ENCODE peak calls at places on chromosomes 13 and 19, in four cellular contexts. H is SK-N-SH, Z is H1, E is GM12878. D is an unnamed sample.

GRCh38 chr13:99982741-99983400 is 1.3 kb downstream of the ZIC2 start:
- DNase-seq in H (peak), Z (peak), E (no peak), D (no peak)

GRCh38 chr13:42330991-42331390 is 59.0 kb downstream of the AKAP11 start:
- DNase-seq in H (no peak), Z (no peak), E (no peak), D (no peak)

GRCh38 chr19:45467456-45468158 is at the start of gene FOSB:
- DNase-seq in H (peak), Z (peak), E (no peak), D (peak)

GRCh38 chr19:45514376-45515051 is 7.2 kb downstream of the VASP start:
- DNase-seq in H (no peak), Z (no peak), E (no peak), D (peak)

GRCh38 chr13:110542311-110542796 is 19.2 kb downstream of the RAB20 start:
- DNase-seq in H (peak), Z (no peak), E (no peak), D (no peak)

GRCh38 chr13:54387607-54388006 is 1359.0 kb downstream of the OLFM4 start:
- DNase-seq in H (no peak), Z (no peak), E (no peak), D (no peak)

GRCh38 chr13:79662882-79663281 is 181.9 kb downstream of the NDFIP2 start:
- DNase-seq in H (no peak), Z (no peak), E (no peak), D (no peak)

GRCh38 chr19:31023038-31023437 is 326.2 kb downstream of the TSHZ3 start:
- DNase-seq in H (peak), Z (no peak), E (no peak), D (no peak)

GRCh38 chr19:9565900-9566705 is 18.2 kb downstream of the ZNF121 start:
- DNase-seq in H (no peak), Z (no peak), E (no peak), D (no peak)

GRCh38 chr19:1746401-1747284 is 6.7 kb upstream of the ONECUT3 start:
- DNase-seq in H (no peak), Z (peak), E (no peak), D (peak)

GRCh38 chr19:2537544-2537943 is 61.6 kb downstream of the GADD45B start:
- DNase-seq in H (no peak), Z (no peak), E (no peak), D (no peak)

DNA sequence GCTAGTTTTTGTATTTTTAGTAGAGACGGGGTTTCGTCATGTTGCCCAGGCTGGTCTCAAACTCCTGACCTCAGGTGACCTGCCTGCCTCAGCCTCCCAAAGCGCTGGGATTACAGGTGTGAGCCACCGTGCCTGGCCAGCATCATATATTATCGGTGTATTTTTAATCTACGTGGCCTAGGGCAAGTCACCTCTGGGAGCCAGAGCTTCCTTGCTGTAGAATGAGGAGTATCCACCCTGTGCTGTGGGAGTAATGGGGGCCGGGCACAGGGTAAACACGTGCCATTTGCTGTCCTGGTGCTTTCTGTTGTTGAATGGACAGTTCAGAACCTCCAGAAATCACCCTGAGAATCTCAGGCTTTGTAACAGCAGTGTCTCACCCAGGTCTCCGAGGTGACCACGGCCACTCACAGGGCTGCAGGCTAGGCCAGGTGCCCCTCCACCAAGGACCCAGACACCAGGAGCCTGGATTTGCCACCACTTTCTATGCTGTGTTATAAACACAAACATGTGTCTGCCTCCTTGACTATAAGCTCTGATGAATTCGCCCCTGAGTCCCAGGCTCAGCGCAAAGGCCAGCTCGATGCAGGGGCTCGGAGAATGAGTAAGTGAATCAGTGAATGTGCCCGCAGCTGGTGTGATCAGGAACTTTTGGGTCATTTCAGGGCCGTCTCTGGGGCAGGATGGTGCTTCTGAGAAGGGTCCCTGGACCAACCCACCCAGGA is 22.7 kb downstream of the POP4 start:
- DNase-seq in H (peak), Z (no peak), E (no peak), D (no peak)
- TF ChIP-seq NRF1 in H (no peak), Z (no peak), E (no peak), D (no peak)

DNA sequence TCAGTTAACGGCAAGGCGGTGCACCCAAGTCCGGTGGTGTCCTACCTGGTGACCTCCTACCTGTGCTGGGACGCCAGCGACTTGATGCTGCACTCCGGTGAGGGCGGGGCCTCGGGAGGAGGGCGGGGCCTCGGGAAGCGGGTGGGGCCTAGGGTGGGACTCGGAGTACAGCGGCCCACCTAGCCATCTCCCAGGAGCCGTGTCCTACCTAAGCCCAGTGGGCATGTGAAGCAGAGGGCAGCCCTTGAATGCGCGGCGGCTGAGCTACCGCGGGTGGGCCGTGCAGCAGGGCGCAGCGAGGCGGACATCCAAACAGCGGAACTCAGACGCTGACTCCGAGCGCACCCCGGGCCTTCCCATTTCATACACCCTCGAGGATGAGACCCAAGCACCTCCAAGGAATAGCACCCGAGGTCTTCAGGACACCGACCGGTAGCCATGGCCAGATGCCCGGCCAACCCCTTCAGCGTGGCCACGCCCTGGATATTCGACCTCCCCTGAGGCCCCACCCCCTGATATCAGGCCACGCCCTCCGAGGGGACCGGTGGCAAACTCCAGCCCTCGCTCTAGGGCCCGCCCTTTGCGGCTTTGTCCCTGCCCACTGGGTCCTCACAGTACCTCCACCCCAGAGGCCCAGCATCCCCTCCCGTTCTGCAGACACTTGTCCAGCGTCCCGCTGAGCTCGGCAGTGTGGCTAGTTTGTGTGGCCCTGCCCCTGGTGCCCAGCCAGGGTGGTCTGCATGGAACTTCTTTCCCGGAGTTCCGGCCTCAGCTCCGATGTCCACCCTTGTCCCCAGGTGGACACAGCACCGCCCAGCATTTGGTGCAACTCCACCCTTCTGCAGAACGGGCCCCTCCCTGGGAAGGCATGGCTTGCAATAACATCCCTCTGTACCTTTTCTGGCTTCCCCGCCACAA is 5.4 kb downstream of the KLK1 start:
- DNase-seq in H (peak), Z (peak), E (peak), D (peak)
- TF ChIP-seq NRF1 in H (no peak), Z (no peak), E (no peak), D (peak)

GRCh38 chr13:24264976-24265375 is 44.4 kb upstream of the C1QTNF9 start:
- DNase-seq in H (no peak), Z (no peak), E (no peak), D (no peak)
- TF ChIP-seq NRF1 in H (no peak), Z (no peak), E (no peak), D (no peak)

GRCh38 chr13:36910545-36910944 is 9.5 kb downstream of the SMAD9 start:
- DNase-seq in H (no peak), Z (no peak), E (no peak), D (no peak)

GRCh38 chr13:36912983-36913382 is 7.1 kb downstream of the SMAD9 start:
- DNase-seq in H (no peak), Z (no peak), E (no peak), D (no peak)

GRCh38 chr13:36913463-36913862 is 6.6 kb downstream of the SMAD9 start:
- DNase-seq in H (no peak), Z (no peak), E (no peak), D (no peak)

GRCh38 chr13:36914648-36915047 is 5.4 kb downstream of the SMAD9 start:
- DNase-seq in H (no peak), Z (no peak), E (no peak), D (no peak)

GRCh38 chr13:36912369-36912768 is 7.7 kb downstream of the SMAD9 start:
- DNase-seq in H (no peak), Z (no peak), E (no peak), D (no peak)
- TF ChIP-seq NRF1 in H (no peak), Z (no peak), E (no peak), D (no peak)

DNA sequence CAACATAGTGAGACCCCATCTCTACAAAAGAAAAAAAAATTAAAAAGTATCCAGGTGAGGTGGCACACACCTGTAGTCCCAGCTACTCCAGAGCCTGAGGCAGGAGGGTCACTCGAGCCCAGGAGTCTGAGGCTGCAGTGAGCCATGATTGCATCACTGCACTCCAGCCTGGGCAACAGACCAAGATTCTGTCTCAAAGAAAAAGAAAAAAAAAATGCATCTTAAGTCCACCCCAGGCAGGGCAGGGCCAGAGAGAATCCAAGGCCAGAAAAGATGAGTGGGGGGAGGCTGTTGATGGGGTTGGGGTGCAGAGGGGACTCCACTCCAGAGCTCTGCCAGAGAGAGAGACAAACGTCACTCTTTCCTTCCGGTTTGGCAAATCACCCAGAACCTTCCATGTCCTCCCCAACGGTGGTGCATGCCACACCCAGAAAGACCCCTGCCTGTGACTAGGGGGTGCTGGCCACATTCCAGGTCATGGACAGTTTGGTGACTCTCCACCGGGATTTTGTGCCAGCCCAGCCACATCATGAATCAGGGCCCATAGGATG is 431 bp downstream of the FUT3 start:
- DNase-seq in H (peak), Z (no peak), E (no peak), D (no peak)
- TF ChIP-seq NRF1 in H (no peak), Z (no peak), E (no peak), D (no peak)

DNA sequence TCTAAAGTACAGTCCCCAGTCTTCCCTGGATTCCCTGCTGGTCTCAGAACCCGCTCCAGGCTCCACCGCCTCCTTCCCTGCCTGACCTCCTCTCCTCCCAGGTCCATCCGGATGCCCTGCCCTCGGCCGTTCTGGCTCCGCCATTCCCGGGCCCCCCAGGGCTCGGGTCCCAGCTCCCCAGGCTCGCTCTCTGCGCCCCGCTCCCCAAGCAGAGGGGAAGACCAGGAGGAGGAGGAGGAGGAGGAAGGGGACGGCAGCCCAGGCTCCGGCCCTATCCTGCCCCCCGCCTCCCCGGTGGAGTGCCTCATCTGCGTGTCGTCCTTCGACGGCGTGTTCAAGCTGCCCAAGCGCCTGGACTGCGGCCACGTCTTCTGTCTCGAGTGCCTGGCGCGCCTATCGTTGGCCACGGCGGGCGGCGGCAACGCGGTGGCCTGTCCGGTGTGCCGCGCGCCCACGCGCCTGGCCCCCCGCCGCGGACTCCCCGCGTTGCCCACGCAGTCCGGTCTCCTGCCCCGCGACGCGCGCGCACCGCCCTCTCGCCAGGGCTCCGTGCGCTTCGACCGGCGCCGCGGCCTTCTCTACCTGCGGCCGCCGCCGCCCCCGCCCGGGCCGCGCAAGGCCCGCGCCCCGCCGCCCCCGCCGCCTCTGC is 647 bp downstream of the RNF225 start:
- DNase-seq in H (no peak), Z (peak), E (no peak), D (peak)
- TF ChIP-seq NRF1 in H (no peak), Z (no peak), E (no peak), D (no peak)

GRCh38 chr13:51844862-51845573 is at the start of gene TMEM272:
- DNase-seq in H (peak), Z (peak), E (no peak), D (peak)

GRCh38 chr13:51848674-51849073 is 3.7 kb upstream of the TMEM272 start:
- DNase-seq in H (no peak), Z (no peak), E (no peak), D (no peak)

GRCh38 chr13:51845574-51846318 is 769 bp upstream of the TMEM272 start:
- DNase-seq in H (no peak), Z (no peak), E (no peak), D (no peak)

GRCh38 chr13:51846756-51847155 is 1.8 kb upstream of the TMEM272 start:
- DNase-seq in H (no peak), Z (no peak), E (no peak), D (no peak)

DNA sequence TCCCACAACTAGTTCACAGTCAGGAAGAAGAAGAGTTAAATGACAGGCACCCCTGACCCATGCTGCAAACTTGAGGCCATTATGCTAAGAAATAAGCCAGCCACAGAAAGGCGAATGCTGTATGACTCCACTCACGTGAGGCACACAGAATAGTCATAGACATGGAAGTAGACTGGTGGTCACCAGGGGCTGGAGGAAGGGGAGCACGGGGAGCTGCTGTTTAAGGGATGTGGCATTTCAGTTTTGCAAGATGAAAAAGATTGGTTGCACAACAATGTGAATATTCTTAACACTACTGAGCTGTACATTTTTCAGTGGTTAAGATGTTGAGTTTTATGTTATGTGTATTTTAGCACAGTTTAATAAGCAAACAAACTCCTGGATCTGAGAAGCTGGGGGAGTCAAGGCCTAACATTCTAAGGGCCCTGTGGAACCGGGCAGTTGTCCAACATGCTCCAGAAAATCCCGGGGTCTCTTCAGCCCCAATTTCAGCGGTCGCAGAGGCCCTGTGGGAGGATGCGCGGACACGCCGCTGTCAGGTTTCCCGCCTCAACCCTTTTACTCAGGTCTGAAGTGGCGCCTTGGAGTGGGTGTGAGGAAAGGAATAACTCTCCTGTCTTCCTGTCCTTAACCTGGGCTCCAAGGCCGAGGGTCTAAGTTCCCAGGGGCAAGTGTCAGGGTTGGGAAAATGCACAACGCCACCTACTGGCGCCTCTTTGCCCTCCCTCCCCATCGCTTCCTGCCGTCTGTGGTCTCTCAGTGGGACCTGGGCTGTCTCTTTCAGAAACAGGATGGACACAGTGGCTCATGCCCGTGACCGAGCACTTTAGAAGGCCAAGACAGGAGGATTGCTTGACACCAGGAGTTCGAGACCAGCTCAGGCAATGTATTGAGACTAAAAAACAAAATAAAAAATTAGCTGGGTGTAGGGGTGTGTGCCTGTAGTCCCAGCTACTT is 4.4 kb upstream of the TMEM272 start:
- DNase-seq in H (peak), Z (peak), E (no peak), D (peak)
- TF ChIP-seq NRF1 in H (no peak), Z (no peak), E (no peak), D (no peak)

DNA sequence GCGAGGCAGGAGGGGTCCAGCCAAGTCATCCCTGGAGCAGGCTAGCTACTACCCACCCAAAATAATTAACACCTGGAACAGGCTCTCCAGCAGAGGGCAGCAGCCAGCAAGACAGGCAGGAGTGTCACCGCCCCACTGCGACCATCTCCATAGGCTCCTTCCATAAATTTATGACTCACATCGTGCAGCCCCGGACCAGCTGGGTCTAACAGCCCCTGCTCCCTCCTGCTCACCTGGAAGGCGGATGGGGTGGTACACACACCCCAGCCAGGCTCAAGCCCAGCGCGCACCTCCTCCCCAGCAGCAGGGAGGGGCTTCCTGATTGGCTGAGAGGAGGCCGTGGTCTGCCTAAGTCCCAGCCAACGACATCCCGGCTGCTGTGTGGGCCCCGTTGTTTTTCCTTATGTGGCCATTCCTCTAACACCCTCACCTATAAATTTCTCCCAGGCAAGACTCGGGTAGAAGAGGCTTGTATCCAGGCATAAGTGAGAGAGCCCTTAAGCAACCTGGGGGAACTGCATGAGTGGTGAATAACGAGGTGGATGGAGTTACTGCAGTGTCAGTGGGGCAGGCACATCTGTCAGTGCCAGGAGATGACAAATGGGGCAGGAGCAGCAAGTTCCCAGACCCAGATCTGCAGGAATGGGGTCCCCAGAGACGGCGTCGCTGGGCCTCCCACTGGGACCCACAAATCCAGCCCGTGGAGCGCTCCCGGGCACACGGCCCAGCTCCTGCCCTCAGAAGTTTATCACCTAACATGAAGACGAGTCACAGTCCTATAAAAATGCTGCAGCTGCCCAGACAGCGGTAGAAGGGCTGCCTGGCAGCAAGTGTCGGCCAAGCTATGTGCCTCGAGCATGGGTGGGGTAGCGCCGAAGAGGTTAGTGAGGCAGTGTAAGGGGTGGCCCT is 43.1 kb downstream of the CEBPG start:
- DNase-seq in H (peak), Z (peak), E (no peak), D (peak)
- TF ChIP-seq NRF1 in H (no peak), Z (no peak), E (no peak), D (no peak)

D was measured in K562.